ENCODE peak calls at places on chromosomes 6 and 20, in eight cellular contexts. K is brain microvascular endothelial cell, T is GM23338, B is psoas muscle, Y is right lobe of liver, O is HCT116, V is tibial artery, F is heart left ventricle. Q is an unnamed sample. For H3K36me3, the result is how much of the 10 kb centered on the place peaks cover.

GRCh38 chr20:51500311-51500710 is 42.2 kb downstream of the NFATC2 start:
- DNase-seq in K (no peak), O (no peak), Y (no peak), F (no peak), T (no peak), B (no peak), V (no peak), Q (no peak)

GRCh38 chr6:143845033-143845432 is 1.9 kb downstream of the LTV1 start:
- DNase-seq in K (no peak), B (no peak), F (no peak), O (no peak), T (no peak), V (no peak), Y (no peak), Q (no peak)

GRCh38 chr6:117791012-117791411 is 115.7 kb downstream of the NUS1 start:
- DNase-seq in Y (no peak), K (no peak), V (no peak), B (no peak), T (no peak), F (no peak), O (no peak), Q (no peak)

GRCh38 chr6:37478827-37479226 is 20.9 kb downstream of the CCDC167 start:
- DNase-seq in K (no peak), T (no peak), B (no peak), V (peak), Y (no peak), O (no peak), F (no peak), Q (no peak)

GRCh38 chr6:109456283-109456583 is 661 bp upstream of the MICAL1 start:
- DNase-seq in K (no peak), O (no peak), Y (no peak), V (no peak), T (peak), F (no peak), B (no peak), Q (no peak)

GRCh38 chr6:89972024-89972381 is 77.7 kb downstream of the GJA10 start:
- DNase-seq in V (no peak), Y (no peak), F (no peak), B (peak), T (no peak), O (no peak), K (no peak), Q (no peak)

GRCh38 chr20:3248167-3248992 is 9.4 kb upstream of the SLC4A11 start:
- DNase-seq in F (peak), B (peak), V (no peak), T (peak), O (no peak), K (no peak), Y (peak), Q (peak)

GRCh38 chr6:170277893-170278742 is 12.8 kb downstream of the DLL1 start:
- DNase-seq in F (no peak), K (no peak), O (no peak), V (no peak), Y (no peak), B (peak), T (peak), Q (no peak)

GRCh38 chr6:168819546-168819945 is 378.6 kb downstream of the SMOC2 start:
- DNase-seq in F (no peak), K (no peak), B (no peak), V (no peak), T (no peak), Y (no peak), O (no peak), Q (no peak)

GRCh38 chr6:52546678-52547077 is 30.2 kb downstream of the TRAM2 start:
- DNase-seq in T (no peak), F (no peak), O (no peak), V (peak), K (no peak), Y (no peak), B (no peak), Q (no peak)

GRCh38 chr6:77143659-77144447 is 319.4 kb downstream of the HTR1B start:
- DNase-seq in F (no peak), Y (no peak), O (no peak), V (no peak), B (no peak), T (no peak), K (no peak), Q (no peak)

GRCh38 chr6:125674230-125674629 is 75.2 kb upstream of the HEY2 start:
- DNase-seq in V (no peak), B (no peak), O (no peak), K (no peak), F (no peak), Y (no peak), T (no peak), Q (no peak)

GRCh38 chr20:48766205-48766604 is 61.6 kb downstream of the PREX1 start:
- DNase-seq in F (no peak), V (no peak), K (no peak), T (no peak), B (no peak), Y (no peak), O (no peak), Q (no peak)

GRCh38 chr6:154931741-154932424 is 63.2 kb upstream of the TIAM2 start:
- DNase-seq in F (no peak), Y (no peak), K (no peak), B (no peak), T (peak), O (no peak), V (no peak), Q (no peak)

GRCh38 chr20:4661191-4661590 is 60.5 kb upstream of the PRND start:
- DNase-seq in T (peak), K (no peak), V (no peak), B (no peak), O (no peak), Y (no peak), F (no peak), Q (no peak)

GRCh38 chr6:112744827-112745226 is 397.7 kb downstream of the RFPL4B start:
- DNase-seq in O (no peak), B (no peak), V (no peak), F (no peak), Y (no peak), K (no peak), T (no peak), Q (no peak)

GRCh38 chr6:42281570-42281969 is 63.9 kb upstream of the MRPS10 start:
- DNase-seq in T (no peak), F (no peak), Y (no peak), V (no peak), K (no peak), B (no peak), O (no peak), Q (no peak)

GRCh38 chr6:138654715-138655634 is 118.6 kb upstream of the CCDC28A start:
- DNase-seq in K (peak), B (no peak), Y (no peak), T (no peak), V (no peak), F (no peak), O (peak), Q (no peak)

GRCh38 chr20:4959582-4959981 is 41.7 kb downstream of the SLC23A2 start:
- DNase-seq in T (no peak), F (no peak), O (peak), K (peak), B (no peak), Y (no peak), V (no peak), Q (no peak)

GRCh38 chr6:36131517-36132220 is 1.4 kb downstream of the MAPK13 start:
- DNase-seq in F (no peak), V (no peak), O (no peak), K (peak), T (no peak), Y (peak), B (no peak), Q (no peak)

GRCh38 chr6:121383478-121383877 is 49.2 kb upstream of the TBC1D32 start:
- DNase-seq in F (no peak), T (no peak), V (no peak), B (no peak), Y (no peak), O (no peak), K (no peak), Q (no peak)

GRCh38 chr20:1844723-1845523 is 50.3 kb upstream of the SIRPA start:
- DNase-seq in V (peak), T (no peak), O (no peak), Y (peak), F (peak), K (peak), B (peak), Q (peak)

GRCh38 chr6:74408844-74409243 is 712.8 kb downstream of the CD109 start:
- DNase-seq in V (no peak), K (peak), O (no peak), Y (no peak), B (no peak), T (no peak), F (no peak), Q (no peak)

GRCh38 chr6:39079726-39080125 is 31.1 kb downstream of the GLP1R start:
- DNase-seq in O (no peak), F (no peak), T (no peak), V (no peak), Y (no peak), B (no peak), K (no peak), Q (no peak)

GRCh38 chr6:4957521-4958231 is 46.2 kb downstream of the RPP40 start:
- DNase-seq in T (peak), Y (no peak), B (no peak), F (no peak), V (no peak), K (no peak), O (no peak), Q (no peak)

GRCh38 chr6:57190140-57190539 is 18.0 kb downstream of the BAG2 start:
- DNase-seq in K (no peak), F (no peak), V (no peak), B (no peak), T (no peak), Y (no peak), O (no peak), Q (no peak)

GRCh38 chr6:44464051-44464450 is 76.5 kb downstream of the CDC5L start:
- DNase-seq in K (no peak), B (no peak), T (no peak), F (no peak), Y (no peak), V (no peak), O (no peak), Q (no peak)

GRCh38 chr6:19803331-19804330 is 33.5 kb upstream of the ID4 start:
- DNase-seq in K (no peak), T (no peak), O (no peak), V (no peak), F (no peak), Y (no peak), B (no peak), Q (no peak)

GRCh38 chr20:43840382-43841070 is 74.1 kb upstream of the TOX2 start:
- DNase-seq in B (no peak), K (no peak), V (no peak), T (peak), F (no peak), O (peak), Y (no peak), Q (no peak)

GRCh38 chr20:14633507-14633906 is 296.1 kb upstream of the FLRT3 start:
- DNase-seq in F (no peak), Y (no peak), V (no peak), B (no peak), K (no peak), O (no peak), T (no peak), Q (no peak)

GRCh38 chr6:25601797-25602679 is 50.0 kb upstream of the SCGN start:
- DNase-seq in F (no peak), O (peak), K (no peak), V (no peak), B (no peak), Y (no peak), T (peak), Q (no peak)

GRCh38 chr6:1253816-1254215 is 58.1 kb upstream of the FOXQ1 start:
- DNase-seq in V (no peak), B (no peak), K (no peak), Y (no peak), T (no peak), F (no peak), O (no peak), Q (no peak)
- H3K4me3 ChIP-seq in V (no peak), B (no peak), K (no peak), Y (no peak), T (no peak), F (no peak), O (no peak), Q (no peak)

GRCh38 chr20:33071198-33071597 is 8.2 kb upstream of the BPIFB4 start:
- DNase-seq in V (no peak), F (no peak), K (no peak), T (no peak), Y (no peak), O (no peak), B (no peak), Q (no peak)
- H3K36me3 ChIP-seq in V (under half), F (under half), K (under half), T (under half), Y (under half), O (under half), B (under half), Q (under half)

GRCh38 chr6:166101819-166102419 is 65.7 kb downstream of the TBXT start:
- DNase-seq in F (no peak), O (no peak), Y (no peak), V (no peak), K (no peak), T (no peak), B (no peak), Q (no peak)
- TF ChIP-seq CTCF in F (no peak), O (no peak), Y (no peak), V (no peak), K (no peak), T (no peak), B (no peak), Q (no peak)

GRCh38 chr20:18055261-18055660 is 2.5 kb downstream of the OVOL2 start:
- DNase-seq in T (peak), K (no peak), Y (no peak), V (no peak), B (no peak), F (no peak), O (no peak), Q (no peak)

GRCh38 chr20:18058661-18059467 is 1.1 kb upstream of the OVOL2 start:
- DNase-seq in K (no peak), O (peak), T (peak), B (no peak), V (no peak), F (no peak), Y (no peak), Q (no peak)

GRCh38 chr20:18057994-18058349 is 256 bp upstream of the OVOL2 start:
- DNase-seq in F (no peak), K (no peak), B (no peak), V (no peak), O (no peak), Y (no peak), T (no peak), Q (no peak)

GRCh38 chr20:18057106-18057993 is at the start of gene OVOL2:
- DNase-seq in T (peak), F (no peak), Y (peak), K (no peak), B (no peak), O (peak), V (no peak), Q (no peak)

DNA sequence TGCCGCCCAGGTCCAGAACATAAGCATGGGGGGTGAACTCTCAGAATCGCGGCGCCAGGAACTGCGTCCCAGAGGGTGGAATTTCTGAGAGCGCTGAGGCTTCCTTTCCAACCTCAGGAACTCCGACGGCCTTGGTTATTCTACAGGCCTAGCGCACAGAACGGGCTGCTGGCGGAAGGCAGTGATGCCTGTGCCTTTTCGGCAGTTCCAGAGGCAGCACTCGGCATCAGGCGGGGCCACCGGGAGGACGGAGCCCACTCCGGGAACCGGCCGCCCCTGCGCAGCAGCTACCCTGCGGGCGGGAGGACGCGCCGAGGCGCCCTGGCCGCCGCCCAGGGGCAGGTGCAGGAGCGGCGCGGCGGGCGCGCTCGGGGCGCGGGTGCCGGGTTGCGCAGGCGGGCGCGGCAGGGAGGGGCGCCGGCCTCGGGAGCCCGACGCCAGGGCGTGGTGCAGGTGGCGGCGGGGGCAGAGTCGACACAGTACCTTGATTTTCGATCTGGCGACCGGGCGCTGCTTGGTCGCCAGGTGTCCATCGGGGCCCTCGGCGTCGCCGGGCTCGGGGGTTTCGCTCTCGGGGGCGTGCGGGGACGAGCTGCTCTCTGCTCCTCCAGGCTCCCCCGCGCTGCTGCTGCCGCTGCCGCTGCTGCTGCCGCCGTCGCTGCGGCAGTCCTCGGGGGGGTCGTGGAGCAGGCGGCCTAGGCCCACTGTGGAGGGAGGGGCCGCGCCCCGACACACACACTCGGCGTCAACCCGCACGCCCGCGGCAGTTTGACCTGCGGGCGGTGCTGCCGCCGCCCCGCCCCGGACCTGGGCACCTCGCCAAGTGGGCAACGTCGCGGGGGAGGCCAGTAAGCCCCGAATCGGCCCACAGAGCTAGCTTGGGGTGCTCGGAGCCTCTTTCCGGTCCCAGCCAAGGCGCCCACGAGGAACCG is 1.3 kb downstream of the OVOL2 start:
- DNase-seq in Y (peak), B (no peak), F (no peak), O (no peak), K (no peak), T (peak), V (no peak), Q (no peak)
- H3K4me3 ChIP-seq in Y (peak), B (peak), F (peak), O (peak), K (peak), T (peak), V (peak), Q (peak)

GRCh38 chr6:17542243-17542642 is 57.9 kb upstream of the FAM8A1 start:
- DNase-seq in O (no peak), B (no peak), T (no peak), V (no peak), K (no peak), F (no peak), Y (no peak), Q (no peak)
- H3K36me3 ChIP-seq in O (under half), B (under half), T (under half), V (under half), K (under half), F (under half), Y (under half), Q (under half)